ENCODE peak calls at places on chromosomes 6 and 20, in ten cellular contexts. A is stimulated activated naive CD4-positive, alpha-beta T cell; I is HuH-7; T is activated naive CD4-positive, alpha-beta T cell treated with Interleukin-2 at 50 U/mL for 16 hours; L is GM23338; G is T-helper 1 cell; E is G401; H is T-cell; O is COLO829; Z is mucosa of gallbladder. Q is an unnamed sample.

GRCh38 chr20:38145094-38146075 is 19.7 kb downstream of the TGM2 start:
- DNase-seq in L (no peak), I (no peak), O (no peak), G (no peak), E (no peak), T (no peak), Z (no peak), H (no peak), A (no peak), Q (peak; percentile 45)

GRCh38 chr6:157731221-157731620 is 91.8 kb upstream of the SNX9 start:
- DNase-seq in A (no peak), O (no peak), E (no peak), T (no peak), Z (no peak), G (no peak), I (no peak), L (no peak), H (no peak), Q (no peak)

GRCh38 chr20:17938889-17939619 is 29.5 kb downstream of the SNX5 start:
- DNase-seq in L (peak; percentile 93), A (no peak), Z (peak; percentile 64), G (peak; percentile 33), O (peak; percentile 86), E (peak; percentile 74), I (peak; percentile 94), T (peak; percentile 50), H (peak; percentile 26), Q (peak; percentile 76)

GRCh38 chr6:149028767-149029405 is 282.1 kb downstream of the UST start:
- DNase-seq in G (peak; percentile 46), I (peak; percentile 66), H (peak; percentile 54), T (peak; percentile 60), A (peak; percentile 52), E (peak; percentile 91), Z (peak; percentile 80), L (peak; percentile 90), O (peak; percentile 50), Q (peak; percentile 96)

GRCh38 chr20:47487175-47487917 is 14.3 kb upstream of the NCOA3 start:
- DNase-seq in T (peak; percentile 69), E (no peak), L (no peak), A (peak; percentile 16), H (peak; percentile 31), G (peak; percentile 21), I (no peak), Z (no peak), O (no peak), Q (no peak)

GRCh38 chr6:135667694-135668455 is 170.3 kb upstream of the AHI1 start:
- DNase-seq in O (peak; percentile 30), A (no peak), T (no peak), L (peak; percentile 54), I (no peak), Z (no peak), E (no peak), G (no peak), H (no peak), Q (no peak)

GRCh38 chr6:148635070-148635743 is 111.6 kb upstream of the UST start:
- DNase-seq in E (no peak), G (no peak), I (no peak), Z (no peak), A (no peak), O (no peak), T (no peak), L (no peak), H (no peak), Q (no peak)

GRCh38 chr20:45016089-45016641 is 49.9 kb downstream of the STK4 start:
- DNase-seq in Z (no peak), A (no peak), E (no peak), H (no peak), G (no peak), I (no peak), L (no peak), O (no peak), T (no peak), Q (no peak)

GRCh38 chr6:1611572-1612385 is 2.1 kb downstream of the FOXC1 start:
- DNase-seq in L (peak; percentile 49), E (no peak), Z (no peak), G (no peak), A (no peak), O (no peak), T (no peak), H (no peak), I (no peak), Q (peak; percentile 35)

GRCh38 chr6:28866342-28867077 is 57.3 kb downstream of the TRIM27 start:
- DNase-seq in Z (peak; percentile 65), A (peak; percentile 75), T (peak; percentile 79), O (no peak), H (peak; percentile 70), L (peak; percentile 71), G (peak; percentile 72), I (no peak), E (peak; percentile 43), Q (peak; percentile 85)

GRCh38 chr6:122081921-122082320 is 317.5 kb upstream of the HSF2 start:
- DNase-seq in Z (no peak), O (no peak), T (no peak), G (no peak), H (no peak), I (no peak), A (no peak), L (peak; percentile 64), E (no peak), Q (no peak)

GRCh38 chr20:31569163-31570020 is 35.7 kb upstream of the ID1 start:
- DNase-seq in Z (peak; percentile 40), T (peak; percentile 69), G (peak; percentile 38), I (peak; percentile 85), H (peak; percentile 15), A (peak; percentile 36), O (no peak), E (peak; percentile 62), L (peak; percentile 84), Q (peak; percentile 72)

GRCh38 chr6:47434372-47435253 is 43.0 kb upstream of the CD2AP start:
- DNase-seq in E (no peak), H (no peak), O (no peak), I (peak; percentile 26), L (no peak), Z (no peak), A (no peak), T (no peak), G (no peak), Q (no peak)

GRCh38 chr20:13784893-13785715 is at the start of the genes ESF1 and NDUFAF5:
- DNase-seq in E (peak; percentile 95), A (peak; percentile 89), H (peak; percentile 89), I (peak; percentile 94), L (peak; percentile 96), G (peak; percentile 84), Z (peak; percentile 98), O (peak; percentile 98), T (peak; percentile 94), Q (peak; percentile 99)

GRCh38 chr20:11459090-11459877 is 458.4 kb upstream of the BTBD3 start:
- DNase-seq in G (no peak), A (no peak), T (no peak), L (no peak), H (no peak), E (no peak), I (no peak), O (no peak), Z (no peak), Q (no peak)

GRCh38 chr6:125153541-125154183 is at the start of gene TPD52L1:
- DNase-seq in Z (peak; percentile 83), L (peak; percentile 91), H (no peak), A (peak; percentile 30), T (peak; percentile 62), O (peak; percentile 59), G (peak; percentile 41), I (peak; percentile 88), E (peak; percentile 73), Q (peak; percentile 66)

GRCh38 chr20:11178946-11179654 is 505.3 kb upstream of the JAG1 start:
- DNase-seq in G (no peak), O (peak; percentile 86), A (no peak), E (no peak), I (no peak), L (no peak), T (no peak), H (no peak), Z (no peak), Q (peak; percentile 54)

GRCh38 chr6:52576054-52576391 is 837 bp downstream of the TRAM2 start:
- DNase-seq in T (no peak), L (no peak), H (no peak), O (no peak), G (no peak), I (no peak), E (peak; percentile 29), A (no peak), Z (no peak), Q (no peak)

GRCh38 chr6:111864138-111865048 is 8.9 kb downstream of the FYN start:
- DNase-seq in L (no peak), E (no peak), H (no peak), T (no peak), Z (no peak), I (no peak), O (no peak), A (no peak), G (no peak), Q (no peak)

GRCh38 chr6:27281105-27281539 is 31.0 kb downstream of the POM121L2 start:
- DNase-seq in G (no peak), E (no peak), H (no peak), T (no peak), O (no peak), Z (no peak), I (no peak), A (no peak), L (no peak), Q (no peak)

GRCh38 chr20:61599061-61599930 is 347.2 kb downstream of the CDH4 start:
- DNase-seq in A (no peak), O (no peak), Z (no peak), I (no peak), E (no peak), H (no peak), T (no peak), L (peak; percentile 64), G (no peak), Q (no peak)

GRCh38 chr6:24193364-24193763 is 67.3 kb downstream of the NRSN1 start:
- DNase-seq in I (no peak), G (no peak), T (no peak), O (no peak), H (no peak), L (no peak), Z (no peak), A (no peak), E (no peak), Q (peak; percentile 53)

GRCh38 chr6:5205877-5206840 is 54.6 kb downstream of the LYRM4 start:
- DNase-seq in H (no peak), L (no peak), G (no peak), E (peak; percentile 94), T (no peak), O (peak; percentile 56), I (peak; percentile 53), Z (peak; percentile 77), A (no peak), Q (peak; percentile 95)

GRCh38 chr20:48157970-48158369 is 372.7 kb upstream of the SULF2 start:
- DNase-seq in A (no peak), H (no peak), G (no peak), Z (peak; percentile 11), I (no peak), E (no peak), L (no peak), O (no peak), T (no peak), Q (no peak)

GRCh38 chr6:140319209-140319608 is 944.8 kb upstream of the CITED2 start:
- DNase-seq in L (no peak), T (no peak), E (no peak), Z (no peak), O (no peak), G (no peak), I (peak; percentile 10), H (no peak), A (no peak), Q (peak; percentile 11)

GRCh38 chr20:49396230-49396629 is 86.2 kb downstream of the KCNB1 start:
- DNase-seq in T (no peak), G (no peak), H (no peak), I (no peak), O (no peak), Z (no peak), A (no peak), L (no peak), E (no peak), Q (no peak)

GRCh38 chr20:50332491-50332980 is 141.9 kb downstream of the CEBPB start:
- DNase-seq in Z (no peak), O (no peak), I (no peak), G (no peak), H (no peak), L (no peak), A (no peak), E (no peak), T (no peak), Q (no peak)

GRCh38 chr6:11645016-11645415 is 107.5 kb downstream of the TMEM170B start:
- DNase-seq in I (no peak), Z (no peak), T (no peak), E (no peak), O (no peak), L (no peak), G (no peak), H (no peak), A (no peak), Q (no peak)